ENCODE peak calls at places on chromosome 14, in six cellular contexts. A is stomach; U is activated effector memory CD4-positive, alpha-beta T cell treated with Interleukin-2 at 50 U/mL for 16 hours; M is activated naive CD8-positive, alpha-beta T cell treated with anti-CD3 and anti-CD28 coated beads for 36 hours; H is T follicular helper cell; C is heart left ventricle. L is an unnamed sample.

GRCh38 chr14:94601961-94602391 is 10.2 kb upstream of the SERPINA3 start:
- DNase-seq in A (peak; percentile 60), U (no peak), M (no peak), H (no peak), C (peak; percentile 80), L (no peak)

GRCh38 chr14:53840444-53840843 is 116.2 kb downstream of the BMP4 start:
- DNase-seq in A (no peak), U (no peak), M (no peak), H (no peak), C (no peak), L (no peak)

GRCh38 chr14:98368214-98368613 is 903.8 kb downstream of the BCL11B start:
- DNase-seq in A (no peak), U (no peak), M (no peak), H (no peak), C (no peak), L (no peak)

GRCh38 chr14:101119830-101120571 is 216.5 kb upstream of the RTL1 start:
- DNase-seq in A (peak; percentile 22), U (no peak), M (no peak), H (no peak), C (no peak), L (no peak)

GRCh38 chr14:34030864-34031263 is 80.0 kb upstream of the EGLN3 start:
- DNase-seq in A (no peak), U (no peak), M (no peak), H (no peak), C (peak; percentile 67), L (no peak)

GRCh38 chr14:87615822-87616679 is 376.9 kb downstream of the GALC start:
- DNase-seq in A (peak; percentile 70), U (no peak), M (peak; percentile 25), H (no peak), C (peak; percentile 30), L (peak; percentile 10)

GRCh38 chr14:65637780-65638179 is 225.2 kb downstream of the FUT8 start:
- DNase-seq in A (no peak), U (peak; percentile 1), M (peak; percentile 70), H (no peak), C (no peak), L (peak; percentile 13)

GRCh38 chr14:105476937-105477658 is 2.5 kb downstream of the CRIP2 start:
- DNase-seq in A (no peak), U (no peak), M (no peak), H (no peak), C (peak; percentile 81), L (no peak)

GRCh38 chr14:53964249-53964648 is 7.6 kb upstream of the BMP4 start:
- DNase-seq in A (no peak), U (no peak), M (no peak), H (no peak), C (no peak), L (no peak)

GRCh38 chr14:54674342-54674741 is 107.4 kb downstream of the SAMD4A start:
- DNase-seq in A (no peak), U (no peak), M (no peak), H (no peak), C (no peak), L (no peak)

GRCh38 chr14:33951183-33951840 is 438 bp upstream of the EGLN3 start:
- DNase-seq in A (no peak), U (no peak), M (no peak), H (no peak), C (no peak), L (no peak)

GRCh38 chr14:35534884-35535793 is 1.2 kb downstream of the INSM2 start:
- DNase-seq in A (peak; percentile 63), U (peak; percentile 47), M (peak; percentile 79), H (peak; percentile 40), C (peak; percentile 51), L (peak; percentile 69)

GRCh38 chr14:34098045-34098984 is 147.4 kb upstream of the EGLN3 start:
- DNase-seq in A (peak; percentile 46), U (peak; percentile 8), M (peak; percentile 4), H (no peak), C (no peak), L (peak; percentile 14)

GRCh38 chr14:58298477-58298879 is at the start of gene ARID4A:
- DNase-seq in A (peak; percentile 87), U (peak; percentile 78), M (peak; percentile 84), H (peak; percentile 82), C (peak; percentile 91), L (peak; percentile 90)

GRCh38 chr14:55180434-55180833 is 11.0 kb downstream of the DLGAP5 start:
- DNase-seq in A (no peak), U (no peak), M (no peak), H (no peak), C (no peak), L (no peak)

L was measured in activated T-helper 2 cell treated with anti-CD3 and anti-CD28 coated beads, Interferon-gamma antibody, Interleukin-2, Interleukin-4, amounts not matched to agents 10 μg/mL and 5 μg/mL and 100 μg/mL, durations not matched to agents 14 hours and 24 hours and 36 hours.